ENCODE peak calls at places on chromosomes 11 and 22, in six cellular contexts. H is activated T-cell treated with anti-CD3 and anti-CD28 coated beads, Interleukin-2, amount 50 U/mL, for 48 hours; Q is left ventricle myocardium inferior; T is NCI-H774; J is activated CD8-positive, alpha-beta memory T cell treated with anti-CD3 and anti-CD28 coated beads for 24 hours; V is GM13977. M is an unnamed sample.

GRCh38 chr11:126578021-126578420 is 222.5 kb downstream of the ST3GAL4 start:
- DNase-seq in H (no peak), Q (no peak), T (no peak), J (no peak), V (no peak), M (no peak)

GRCh38 chr11:59668188-59668949 is 468 bp downstream of the PATL1 start:
- DNase-seq in H (peak), Q (peak), T (peak), J (peak), V (peak), M (no peak)

GRCh38 chr11:1863352-1864215 is 10.7 kb downstream of the LSP1 start:
- DNase-seq in H (no peak), Q (peak), T (peak), J (no peak), V (no peak), M (no peak)

GRCh38 chr11:65456418-65456817 is 33.8 kb downstream of the NEAT1 start:
- DNase-seq in H (no peak), Q (no peak), T (no peak), J (no peak), V (peak), M (no peak)

GRCh38 chr22:49294656-49295464 is 532.8 kb downstream of the BRD1 start:
- DNase-seq in H (no peak), Q (no peak), T (no peak), J (peak), V (no peak), M (no peak)

GRCh38 chr11:118054712-118055640 is 21.9 kb upstream of the TMPRSS4 start:
- DNase-seq in H (no peak), Q (no peak), T (no peak), J (no peak), V (no peak), M (no peak)

GRCh38 chr11:107908211-107908610 is 20.0 kb upstream of the RAB39A start:
- DNase-seq in H (no peak), Q (no peak), T (no peak), J (no peak), V (no peak), M (no peak)

GRCh38 chr11:102603576-102603975 is 21.6 kb downstream of the MMP20 start:
- DNase-seq in H (no peak), Q (no peak), T (no peak), J (no peak), V (no peak), M (no peak)

GRCh38 chr22:20431520-20432237 is 5.9 kb downstream of the SCARF2 start:
- DNase-seq in H (no peak), Q (no peak), T (no peak), J (no peak), V (peak), M (no peak)

GRCh38 chr11:12461516-12461915 is 84.1 kb downstream of the PARVA start:
- DNase-seq in H (no peak), Q (no peak), T (no peak), J (no peak), V (no peak), M (no peak)

GRCh38 chr11:86176165-86176884 is 68.2 kb upstream of the EED start:
- DNase-seq in H (peak), Q (no peak), T (no peak), J (no peak), V (peak), M (no peak)

GRCh38 chr11:4466168-4466891 is 16.1 kb upstream of the OR52K1 start:
- DNase-seq in H (no peak), Q (no peak), T (no peak), J (no peak), V (no peak), M (no peak)

GRCh38 chr11:8963569-8964323 is 496 bp downstream of the TMEM9B start:
- DNase-seq in H (peak), Q (peak), T (peak), J (no peak), V (peak), M (peak)

GRCh38 chr11:65432686-65433582 is 10.3 kb downstream of the NEAT1 start:
- DNase-seq in H (no peak), Q (no peak), T (no peak), J (no peak), V (no peak), M (no peak)

GRCh38 chr22:45096256-45096907 is 67.3 kb upstream of the NUP50 start:
- DNase-seq in H (peak), Q (no peak), T (peak), J (peak), V (peak), M (no peak)

GRCh38 chr11:92022499-92022898 is 202.1 kb upstream of the FAT3 start:
- DNase-seq in H (no peak), Q (no peak), T (no peak), J (no peak), V (no peak), M (no peak)

M was measured in NCI-H187 treated with DMSO at 0.1 percent for 48 hours.